ENCODE peak calls at places on chromosome 21, in eight cellular contexts. X is COR-L47, T is T-helper 9 cell, R is SHP77, Q is non-pigmented ciliary epithelial cell, C is GM20000, V is mesendoderm, L is WTC11. A is an unnamed sample.

GRCh38 chr21:33769057-33769456 is 126.8 kb downstream of the ITSN1 start:
- DNase-seq in Q (no peak), C (no peak), X (no peak), R (no peak), L (no peak), V (no peak), T (no peak), A (no peak)

GRCh38 chr21:42063206-42063577 is 7.9 kb upstream of the UMODL1 start:
- DNase-seq in Q (no peak), T (peak; percentile 7), C (no peak), L (no peak), X (no peak), V (no peak), R (no peak), A (no peak)

GRCh38 chr21:39209334-39209688 is 26.1 kb upstream of the PSMG1 start:
- DNase-seq in V (no peak), Q (no peak), R (no peak), C (no peak), L (no peak), T (no peak), X (no peak), A (no peak)

GRCh38 chr21:43639470-43640178 is 19.7 kb downstream of the HSF2BP start:
- DNase-seq in T (no peak), R (no peak), L (no peak), X (no peak), C (no peak), V (no peak), Q (no peak), A (no peak)

GRCh38 chr21:43006874-43007208 is 32.5 kb downstream of the PKNOX1 start:
- DNase-seq in R (no peak), Q (no peak), X (no peak), V (no peak), L (no peak), T (no peak), C (no peak), A (no peak)

GRCh38 chr21:29717659-29718058 is 222.1 kb downstream of the GRIK1 start:
- DNase-seq in X (no peak), Q (no peak), R (no peak), C (no peak), T (no peak), L (no peak), V (no peak), A (no peak)

GRCh38 chr21:16775056-16775455 is 737.8 kb upstream of the CXADR start:
- DNase-seq in R (no peak), Q (no peak), L (peak; percentile 16), V (peak; percentile 14), T (no peak), X (peak; percentile 4), C (no peak), A (no peak)

GRCh38 chr21:15804247-15804985 is 74.6 kb downstream of the USP25 start:
- DNase-seq in Q (no peak), X (no peak), C (no peak), T (no peak), V (peak; percentile 4), L (no peak), R (no peak), A (no peak)

GRCh38 chr21:34899760-34900159 is 149.3 kb downstream of the RUNX1 start:
- DNase-seq in Q (no peak), X (no peak), V (no peak), T (no peak), L (no peak), C (no peak), R (no peak), A (no peak)

GRCh38 chr21:39050839-39051560 is 132.3 kb downstream of the PSMG1 start:
- DNase-seq in Q (no peak), X (no peak), V (no peak), L (no peak), T (no peak), C (no peak), R (peak; percentile 12), A (no peak)

GRCh38 chr21:20341431-20341830 is 656.8 kb upstream of the NCAM2 start:
- DNase-seq in R (no peak), C (no peak), T (no peak), X (no peak), Q (no peak), V (no peak), L (no peak), A (no peak)

GRCh38 chr21:42672699-42673458 is 19.5 kb downstream of the PDE9A start:
- DNase-seq in V (peak; percentile 47), T (no peak), X (no peak), C (no peak), R (no peak), L (no peak), Q (peak; percentile 30), A (peak; percentile 75)

GRCh38 chr21:28712396-28712795 is 280.3 kb downstream of the LTN1 start:
- DNase-seq in Q (no peak), R (no peak), V (no peak), L (no peak), T (no peak), C (no peak), X (no peak), A (no peak)

GRCh38 chr21:35925497-35925896 is 134.8 kb downstream of the SETD4 start:
- DNase-seq in C (no peak), T (no peak), Q (no peak), L (no peak), V (no peak), R (no peak), X (no peak), A (peak; percentile 76)

GRCh38 chr21:38351961-38352521 is 95.2 kb downstream of the KCNJ15 start:
- DNase-seq in C (no peak), L (no peak), X (peak; percentile 17), V (peak; percentile 86), Q (peak; percentile 60), R (no peak), T (no peak), A (peak; percentile 75)

GRCh38 chr21:35933466-35933865 is 126.9 kb downstream of the SETD4 start:
- DNase-seq in C (no peak), R (no peak), L (no peak), V (peak; percentile 57), Q (no peak), T (no peak), X (no peak), A (peak; percentile 71)

GRCh38 chr21:32007461-32007860 is 134.6 kb downstream of the HUNK start:
- DNase-seq in C (no peak), X (no peak), Q (no peak), L (no peak), V (no peak), T (no peak), R (no peak), A (peak; percentile 68)

GRCh38 chr21:45871616-45872236 is 109.8 kb upstream of the COL6A1 start:
- DNase-seq in L (no peak), V (no peak), R (no peak), T (no peak), X (no peak), Q (no peak), C (no peak), A (no peak)

GRCh38 chr21:36976882-36977651 is 10.6 kb upstream of the HLCS start:
- DNase-seq in V (peak; percentile 90), T (no peak), Q (peak; percentile 47), R (peak; percentile 79), X (peak; percentile 81), L (peak; percentile 33), C (peak; percentile 74), A (peak; percentile 68)

GRCh38 chr21:26147535-26147934 is 23.0 kb downstream of the APP start:
- DNase-seq in C (no peak), V (peak; percentile 76), X (no peak), L (no peak), R (no peak), T (no peak), Q (no peak), A (no peak)

GRCh38 chr21:34803792-34804440 is 135.1 kb downstream of the CLIC6 start:
- DNase-seq in X (no peak), R (no peak), T (no peak), L (no peak), V (no peak), C (no peak), Q (no peak), A (peak; percentile 2)

GRCh38 chr21:33261635-33262034 is 4.5 kb upstream of the IL10RB start:
- DNase-seq in L (no peak), R (no peak), T (no peak), X (no peak), V (no peak), C (no peak), Q (peak; percentile 35), A (no peak)

GRCh38 chr21:36608251-36608650 is 90.7 kb upstream of the SIM2 start:
- DNase-seq in V (no peak), L (no peak), Q (no peak), R (no peak), X (no peak), T (no peak), C (no peak), A (no peak)

GRCh38 chr21:40717008-40717407 is 129.9 kb downstream of the DSCAM start:
- DNase-seq in R (no peak), Q (no peak), C (no peak), X (peak; percentile 91), L (no peak), V (no peak), T (no peak), A (no peak)

GRCh38 chr21:45894107-45894810 is 87.3 kb upstream of the COL6A1 start:
- DNase-seq in X (no peak), T (no peak), Q (peak; percentile 40), L (no peak), V (no peak), C (no peak), R (no peak), A (peak; percentile 68)

GRCh38 chr21:34897828-34898227 is 151.3 kb downstream of the RUNX1 start:
- DNase-seq in C (no peak), R (no peak), Q (no peak), X (no peak), T (no peak), V (no peak), L (no peak), A (no peak)

GRCh38 chr21:17118638-17119384 is 394.0 kb upstream of the CXADR start:
- DNase-seq in L (no peak), V (no peak), R (no peak), X (no peak), T (no peak), Q (no peak), C (no peak), A (no peak)